ENCODE peak calls at places on chromosomes 7 and 10, in nine cellular contexts. U is T-helper 1 cell, X is HTR-8/SVneo, I is A172, Y is substantia nigra, H is fibroblast of gingiva, N is foreskin keratinocyte, S is mammary epithelial cell, O is endothelial cell of umbilical vein. C is an unnamed sample.
A peak's percentile ranks its signal among the peaks of the same experiment; 100 is the strongest.

GRCh38 chr10:13560597-13560996 is 26.2 kb upstream of the PRPF18 start:
- DNase-seq in U (no peak), X (no peak), I (peak; percentile 91), Y (no peak), H (peak; percentile 27), N (no peak), S (peak; percentile 1), O (no peak), C (peak; percentile 1)

GRCh38 chr7:33965116-33965827 is 59.9 kb downstream of the BMPER start:
- DNase-seq in U (no peak), X (no peak), I (no peak), Y (no peak), H (peak; percentile 90), N (no peak), S (no peak), O (no peak), C (peak; percentile 81)

GRCh38 chr10:14617850-14618249 is 156.8 kb downstream of the FAM107B start:
- DNase-seq in U (no peak), X (no peak), I (no peak), Y (no peak), H (peak; percentile 63), N (no peak), S (peak; percentile 68), O (no peak), C (peak; percentile 59)

GRCh38 chr7:139108256-139109187 is 998 bp downstream of the ZC3HAV1 start:
- DNase-seq in U (no peak), X (peak; percentile 12), I (no peak), Y (no peak), H (peak; percentile 4), N (no peak), S (peak; percentile 26), O (peak; percentile 40), C (peak; percentile 17)

GRCh38 chr7:31950101-31950755 is 120.0 kb downstream of the PDE1C start:
- DNase-seq in U (no peak), X (no peak), I (peak; percentile 75), Y (no peak), H (no peak), N (peak; percentile 45), S (peak; percentile 75), O (no peak), C (peak; percentile 42)

GRCh38 chr10:50648089-50648934 is 24.6 kb upstream of the SGMS1 start:
- DNase-seq in U (no peak), X (no peak), I (no peak), Y (no peak), H (no peak), N (no peak), S (no peak), O (no peak), C (no peak)

GRCh38 chr7:129949292-129950133 is 3.2 kb downstream of the UBE2H start:
- DNase-seq in U (no peak), X (peak; percentile 23), I (peak; percentile 59), Y (no peak), H (peak; percentile 86), N (peak; percentile 89), S (peak; percentile 95), O (peak; percentile 82), C (peak; percentile 79)

GRCh38 chr10:61304751-61305150 is 148.4 kb downstream of the TMEM26 start:
- DNase-seq in U (no peak), X (no peak), I (no peak), Y (no peak), H (no peak), N (no peak), S (no peak), O (no peak), C (no peak)

GRCh38 chr10:115979576-115979975 is 293.4 kb downstream of the GFRA1 start:
- DNase-seq in U (no peak), X (no peak), I (no peak), Y (no peak), H (no peak), N (no peak), S (no peak), O (no peak), C (no peak)

GRCh38 chr7:30322656-30323355 is 38.4 kb downstream of the ZNRF2 start:
- DNase-seq in U (no peak), X (no peak), I (peak; percentile 14), Y (no peak), H (no peak), N (peak; percentile 73), S (peak; percentile 87), O (no peak), C (no peak)

GRCh38 chr10:30903397-30904138 is 128.1 kb downstream of the ZNF438 start:
- DNase-seq in U (no peak), X (no peak), I (no peak), Y (no peak), H (no peak), N (no peak), S (no peak), O (no peak), C (no peak)

GRCh38 chr7:103613655-103614642 is 167.9 kb upstream of the SLC26A5 start:
- DNase-seq in U (no peak), X (no peak), I (peak; percentile 11), Y (no peak), H (no peak), N (no peak), S (no peak), O (peak; percentile 12), C (peak; percentile 15)

C was measured in AG10803.